ENCODE peak calls at places on chromosomes 4 and X, in seven cellular contexts. One of them, this sample, is unnamed.

GRCh38 chrX:57172544-57172943 is 35.3 kb upstream of the SPIN2A start:
- DNase-seq in B cell: no peak
- DNase-seq in lower lobe of right lung: no peak
- DNase-seq in cardiac muscle cell: no peak
- DNase-seq in bronchial epithelial cell: no peak
- DNase-seq in IMR-90: no peak
- DNase-seq in mesothelial cell of epicardium: no peak
- DNase-seq in this sample: no peak

GRCh38 chr4:134505511-134505910 is 303.9 kb upstream of the PABPC4L start:
- DNase-seq in IMR-90: no peak
- DNase-seq in lower lobe of right lung: no peak
- DNase-seq in mesothelial cell of epicardium: no peak
- DNase-seq in B cell: no peak
- DNase-seq in bronchial epithelial cell: no peak
- DNase-seq in cardiac muscle cell: no peak
- DNase-seq in this sample: no peak

GRCh38 chr4:183960021-183960420 is 54.9 kb downstream of the STOX2 start:
- DNase-seq in mesothelial cell of epicardium: no peak
- DNase-seq in IMR-90: peak; percentile 72
- DNase-seq in cardiac muscle cell: peak; percentile 84
- DNase-seq in B cell: no peak
- DNase-seq in lower lobe of right lung: no peak
- DNase-seq in bronchial epithelial cell: peak; percentile 53
- DNase-seq in this sample: no peak

GRCh38 chr4:125115476-125115875 is 199.3 kb upstream of the FAT4 start:
- DNase-seq in mesothelial cell of epicardium: no peak
- DNase-seq in lower lobe of right lung: no peak
- DNase-seq in IMR-90: peak; percentile 41
- DNase-seq in cardiac muscle cell: peak; percentile 34
- DNase-seq in B cell: no peak
- DNase-seq in bronchial epithelial cell: no peak
- DNase-seq in this sample: no peak

GRCh38 chr4:26861434-26862186 is 969 bp downstream of the STIM2 start:
- DNase-seq in mesothelial cell of epicardium: no peak
- DNase-seq in B cell: peak; percentile 58
- DNase-seq in IMR-90: peak; percentile 65
- DNase-seq in lower lobe of right lung: peak; percentile 86
- DNase-seq in bronchial epithelial cell: no peak
- DNase-seq in cardiac muscle cell: peak; percentile 69
- DNase-seq in this sample: peak; percentile 86

GRCh38 chr4:125736057-125736456 is 421.3 kb downstream of the FAT4 start:
- DNase-seq in lower lobe of right lung: no peak
- DNase-seq in IMR-90: peak; percentile 52
- DNase-seq in B cell: no peak
- DNase-seq in mesothelial cell of epicardium: no peak
- DNase-seq in cardiac muscle cell: peak; percentile 42
- DNase-seq in bronchial epithelial cell: peak; percentile 27
- DNase-seq in this sample: no peak

GRCh38 chr4:3304831-3305609 is 12.2 kb downstream of the RGS12 start:
- DNase-seq in mesothelial cell of epicardium: no peak
- DNase-seq in IMR-90: peak; percentile 52
- DNase-seq in cardiac muscle cell: peak; percentile 59
- DNase-seq in bronchial epithelial cell: no peak
- DNase-seq in lower lobe of right lung: peak; percentile 37
- DNase-seq in B cell: no peak
- DNase-seq in this sample: no peak

GRCh38 chr4:147447820-147448219 is 33.1 kb upstream of the EDNRA start:
- DNase-seq in cardiac muscle cell: no peak
- DNase-seq in bronchial epithelial cell: peak; percentile 80
- DNase-seq in mesothelial cell of epicardium: no peak
- DNase-seq in IMR-90: peak; percentile 19
- DNase-seq in lower lobe of right lung: no peak
- DNase-seq in B cell: no peak
- DNase-seq in this sample: no peak

GRCh38 chr4:824461-825062 is 1.4 kb downstream of the CPLX1 start:
- DNase-seq in mesothelial cell of epicardium: no peak
- DNase-seq in IMR-90: no peak
- DNase-seq in B cell: no peak
- DNase-seq in cardiac muscle cell: no peak
- DNase-seq in lower lobe of right lung: no peak
- DNase-seq in bronchial epithelial cell: no peak
- DNase-seq in this sample: no peak

GRCh38 chrX:122626871-122627270 is 557.2 kb upstream of the GRIA3 start:
- DNase-seq in bronchial epithelial cell: peak; percentile 82
- DNase-seq in B cell: no peak
- DNase-seq in lower lobe of right lung: no peak
- DNase-seq in IMR-90: no peak
- DNase-seq in mesothelial cell of epicardium: no peak
- DNase-seq in cardiac muscle cell: no peak
- DNase-seq in this sample: no peak

GRCh38 chrX:72079607-72080006 is 52.1 kb downstream of the RTL5 start:
- DNase-seq in B cell: no peak
- DNase-seq in mesothelial cell of epicardium: no peak
- DNase-seq in cardiac muscle cell: peak; percentile 23
- DNase-seq in IMR-90: no peak
- DNase-seq in lower lobe of right lung: no peak
- DNase-seq in bronchial epithelial cell: no peak
- DNase-seq in this sample: no peak

GRCh38 chr4:180059216-180059881 is 2183.9 kb upstream of the TENM3 start:
- DNase-seq in IMR-90: no peak
- DNase-seq in cardiac muscle cell: peak; percentile 1
- DNase-seq in lower lobe of right lung: no peak
- DNase-seq in bronchial epithelial cell: no peak
- DNase-seq in B cell: peak; percentile 51
- DNase-seq in mesothelial cell of epicardium: peak; percentile 22
- DNase-seq in this sample: no peak

GRCh38 chr4:152408514-152409327 is 127.2 kb downstream of the FBXW7 start:
- DNase-seq in mesothelial cell of epicardium: no peak
- DNase-seq in B cell: no peak
- DNase-seq in IMR-90: peak; percentile 50
- DNase-seq in cardiac muscle cell: peak; percentile 40
- DNase-seq in lower lobe of right lung: no peak
- DNase-seq in bronchial epithelial cell: peak; percentile 63
- DNase-seq in this sample: no peak

GRCh38 chr4:103482471-103482870 is 237.3 kb downstream of the TACR3 start:
- DNase-seq in B cell: no peak
- DNase-seq in lower lobe of right lung: no peak
- DNase-seq in cardiac muscle cell: no peak
- DNase-seq in IMR-90: no peak
- DNase-seq in bronchial epithelial cell: no peak
- DNase-seq in mesothelial cell of epicardium: no peak
- DNase-seq in this sample: no peak

GRCh38 chrX:3968749-3969148 is 255.3 kb upstream of the PRKX start:
- DNase-seq in cardiac muscle cell: no peak
- DNase-seq in bronchial epithelial cell: no peak
- DNase-seq in lower lobe of right lung: no peak
- DNase-seq in mesothelial cell of epicardium: no peak
- DNase-seq in B cell: no peak
- DNase-seq in IMR-90: no peak
- DNase-seq in this sample: no peak

GRCh38 chr4:1402021-1402515 is 4.2 kb downstream of the NKX1-1 start:
- DNase-seq in bronchial epithelial cell: no peak
- DNase-seq in mesothelial cell of epicardium: no peak
- DNase-seq in B cell: peak; percentile 54
- DNase-seq in IMR-90: no peak
- DNase-seq in cardiac muscle cell: no peak
- DNase-seq in lower lobe of right lung: no peak
- DNase-seq in this sample: no peak

GRCh38 chrX:155188786-155189185 is 27.5 kb upstream of the VBP1 start:
- DNase-seq in lower lobe of right lung: no peak
- DNase-seq in bronchial epithelial cell: no peak
- DNase-seq in cardiac muscle cell: no peak
- DNase-seq in mesothelial cell of epicardium: no peak
- DNase-seq in B cell: no peak
- DNase-seq in IMR-90: no peak
- DNase-seq in this sample: no peak

GRCh38 chr4:76177709-76178108 is 29.5 kb upstream of the NUP54 start:
- DNase-seq in IMR-90: no peak
- DNase-seq in B cell: no peak
- DNase-seq in mesothelial cell of epicardium: no peak
- DNase-seq in cardiac muscle cell: peak; percentile 37
- DNase-seq in lower lobe of right lung: no peak
- DNase-seq in bronchial epithelial cell: no peak
- DNase-seq in this sample: no peak

DNA sequence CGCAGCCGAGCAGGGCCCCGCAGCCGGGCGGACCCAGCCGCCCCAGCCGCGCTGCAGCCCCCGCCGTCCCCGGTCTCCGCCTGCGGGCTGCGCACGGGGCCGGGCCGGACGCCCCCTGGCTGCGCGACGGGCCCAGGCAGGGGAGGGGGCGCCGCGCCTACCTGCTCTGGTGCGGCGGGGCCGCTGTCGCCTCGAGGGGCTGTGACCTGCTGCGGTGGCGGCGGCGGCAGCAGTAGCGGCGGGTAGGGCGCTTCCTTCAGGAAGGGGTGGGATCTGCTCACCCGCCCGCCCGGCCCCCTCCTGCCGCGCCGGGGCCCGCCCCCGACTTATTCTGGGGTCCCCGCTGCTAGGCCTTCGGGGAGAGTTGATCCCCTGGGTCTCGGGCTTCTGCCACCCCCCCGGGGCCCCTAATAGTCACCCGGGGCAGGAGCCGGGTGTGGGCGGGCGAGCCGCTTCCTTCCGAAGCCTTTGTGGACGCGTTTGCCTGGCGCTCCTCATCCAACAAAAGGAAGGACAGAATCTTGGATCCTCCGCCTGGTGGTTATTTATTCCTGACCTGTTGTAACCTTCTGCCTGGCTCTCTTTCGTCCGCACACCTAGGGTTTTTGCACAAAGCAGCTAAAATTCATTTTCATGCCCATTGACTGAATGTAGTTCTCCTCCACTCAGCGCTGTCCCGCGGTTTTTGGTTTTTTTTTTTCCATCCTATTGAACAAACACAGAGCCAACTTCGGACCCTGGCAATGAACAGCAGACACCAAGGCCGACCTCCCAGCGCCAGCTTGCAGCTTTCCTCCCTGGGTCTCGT is at the start of gene TMEM150C:
- DNase-seq in IMR-90: no peak
- DNase-seq in bronchial epithelial cell: peak; percentile 6
- DNase-seq in cardiac muscle cell: peak; percentile 39
- DNase-seq in B cell: peak; percentile 54
- DNase-seq in mesothelial cell of epicardium: peak; percentile 32
- DNase-seq in lower lobe of right lung: no peak
- DNase-seq in this sample: no peak
- TF ChIP-seq CTCF in IMR-90: no peak
- TF ChIP-seq CTCF in bronchial epithelial cell: no peak
- TF ChIP-seq CTCF in cardiac muscle cell: no peak
- TF ChIP-seq CTCF in B cell: no peak
- TF ChIP-seq CTCF in mesothelial cell of epicardium: no peak
- TF ChIP-seq CTCF in lower lobe of right lung: no peak
- TF ChIP-seq CTCF in this sample: peak; percentile 51

DNA sequence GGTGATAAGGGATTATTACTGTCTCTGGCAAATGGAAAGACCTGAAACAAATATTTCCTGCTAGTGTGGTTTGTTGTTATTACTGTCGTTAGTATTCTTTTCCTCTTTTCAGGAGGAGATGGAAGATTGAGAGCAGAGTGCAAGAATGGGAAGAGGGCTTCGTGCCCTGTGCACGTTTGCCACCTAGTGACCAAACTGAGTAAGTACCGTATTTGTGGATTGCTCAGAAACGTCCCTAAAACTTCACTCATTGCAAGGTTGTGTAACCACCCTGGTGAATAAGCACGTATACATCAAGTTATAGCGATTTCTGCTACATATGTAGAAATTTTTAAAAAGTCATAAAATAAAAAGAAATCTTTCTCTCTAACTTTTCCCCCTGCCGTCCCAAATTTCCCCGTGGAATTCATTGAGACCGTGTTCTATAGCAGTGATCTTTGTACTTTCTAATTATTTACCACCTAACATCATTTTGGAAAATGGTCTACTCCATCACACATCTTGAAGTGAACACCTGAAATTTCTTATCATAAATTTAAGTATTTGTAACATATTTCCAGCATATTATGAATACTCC is 24.3 kb downstream of the LINC00632 start:
- DNase-seq in cardiac muscle cell: peak; percentile 68
- DNase-seq in IMR-90: peak; percentile 57
- DNase-seq in lower lobe of right lung: no peak
- DNase-seq in bronchial epithelial cell: peak; percentile 45
- DNase-seq in B cell: peak; percentile 27
- DNase-seq in mesothelial cell of epicardium: no peak
- DNase-seq in this sample: no peak
- TF ChIP-seq CTCF in cardiac muscle cell: peak; percentile 61
- TF ChIP-seq CTCF in IMR-90: peak; percentile 84
- TF ChIP-seq CTCF in lower lobe of right lung: peak; percentile 56
- TF ChIP-seq CTCF in bronchial epithelial cell: peak; percentile 68
- TF ChIP-seq CTCF in B cell: peak; percentile 72
- TF ChIP-seq CTCF in mesothelial cell of epicardium: peak; percentile 83
- TF ChIP-seq CTCF in this sample: peak; percentile 94

DNA sequence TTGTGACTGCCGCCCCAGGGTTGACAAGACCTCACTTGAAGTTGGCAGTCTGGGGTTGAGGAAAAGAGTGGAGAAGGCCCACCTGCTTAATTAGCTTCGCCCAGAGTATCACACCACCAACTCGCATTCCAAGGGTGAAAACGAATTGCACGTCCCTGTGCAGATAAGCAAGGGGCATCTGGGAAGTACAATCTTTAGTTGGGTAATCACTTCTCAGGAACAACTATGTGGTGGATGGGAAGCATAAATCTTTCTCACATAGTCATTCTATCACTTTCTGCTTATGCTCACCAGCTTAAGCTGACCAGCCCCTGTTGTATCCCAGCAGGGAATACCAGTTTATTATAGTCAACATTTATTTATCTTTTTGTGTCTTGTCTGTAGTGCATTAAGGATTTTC is 14.3 kb downstream of the SPCS3 start:
- DNase-seq in B cell: no peak
- DNase-seq in IMR-90: no peak
- DNase-seq in lower lobe of right lung: no peak
- DNase-seq in mesothelial cell of epicardium: no peak
- DNase-seq in cardiac muscle cell: peak; percentile 16
- DNase-seq in bronchial epithelial cell: no peak
- DNase-seq in this sample: no peak
- TF ChIP-seq CTCF in B cell: no peak
- TF ChIP-seq CTCF in IMR-90: no peak
- TF ChIP-seq CTCF in lower lobe of right lung: no peak
- TF ChIP-seq CTCF in mesothelial cell of epicardium: no peak
- TF ChIP-seq CTCF in cardiac muscle cell: no peak
- TF ChIP-seq CTCF in bronchial epithelial cell: no peak
- TF ChIP-seq CTCF in this sample: no peak

GRCh38 chr4:130922955-130923354 is 1827.0 kb downstream of the C4orf33 start:
- DNase-seq in IMR-90: no peak
- DNase-seq in bronchial epithelial cell: no peak
- DNase-seq in cardiac muscle cell: no peak
- DNase-seq in lower lobe of right lung: no peak
- DNase-seq in mesothelial cell of epicardium: no peak
- DNase-seq in B cell: no peak
- DNase-seq in this sample: no peak
- TF ChIP-seq CTCF in IMR-90: no peak
- TF ChIP-seq CTCF in bronchial epithelial cell: no peak
- TF ChIP-seq CTCF in cardiac muscle cell: no peak
- TF ChIP-seq CTCF in lower lobe of right lung: no peak
- TF ChIP-seq CTCF in mesothelial cell of epicardium: no peak
- TF ChIP-seq CTCF in B cell: no peak
- TF ChIP-seq CTCF in this sample: no peak

This sample was measured in osteocyte.